ENCODE peak calls at places on chromosomes 11 and 22, in eight cellular contexts. One of them, this sample, is unnamed. For H3K4me1 and H3K27me3, the result is how much of the 10 kb centered on the place peaks cover.

GRCh38 chr22:39482768-39483167 is 19.3 kb upstream of the MIEF1 start:
- DNase-seq in RWPE2: no peak
- DNase-seq in neural progenitor cell: peak
- DNase-seq in naive thymus-derived CD4-positive, alpha-beta T cell: no peak
- DNase-seq in upper lobe of right lung: no peak
- DNase-seq in right lobe of liver: no peak
- DNase-seq in IMR-90: peak
- DNase-seq in lower lobe of right lung: no peak
- DNase-seq in this sample: no peak

GRCh38 chr11:77038825-77039326 is 4.7 kb downstream of the B3GNT6 start:
- DNase-seq in IMR-90: no peak
- DNase-seq in lower lobe of right lung: no peak
- DNase-seq in RWPE2: no peak
- DNase-seq in right lobe of liver: no peak
- DNase-seq in upper lobe of right lung: no peak
- DNase-seq in naive thymus-derived CD4-positive, alpha-beta T cell: no peak
- DNase-seq in neural progenitor cell: no peak
- DNase-seq in this sample: no peak

GRCh38 chr11:57288771-57289579 is 35.8 kb downstream of the TNKS1BP1 start:
- DNase-seq in right lobe of liver: peak
- DNase-seq in lower lobe of right lung: no peak
- DNase-seq in neural progenitor cell: peak
- DNase-seq in RWPE2: no peak
- DNase-seq in upper lobe of right lung: no peak
- DNase-seq in IMR-90: peak
- DNase-seq in naive thymus-derived CD4-positive, alpha-beta T cell: no peak
- DNase-seq in this sample: no peak

GRCh38 chr11:8826901-8827560 is 84.0 kb upstream of the AKIP1 start:
- DNase-seq in lower lobe of right lung: no peak
- DNase-seq in upper lobe of right lung: no peak
- DNase-seq in neural progenitor cell: no peak
- DNase-seq in naive thymus-derived CD4-positive, alpha-beta T cell: no peak
- DNase-seq in RWPE2: no peak
- DNase-seq in IMR-90: no peak
- DNase-seq in right lobe of liver: peak
- DNase-seq in this sample: no peak

GRCh38 chr11:19087658-19088057 is 27.1 kb upstream of the MRGPRX2 start:
- DNase-seq in IMR-90: peak
- DNase-seq in naive thymus-derived CD4-positive, alpha-beta T cell: no peak
- DNase-seq in RWPE2: peak
- DNase-seq in lower lobe of right lung: no peak
- DNase-seq in right lobe of liver: no peak
- DNase-seq in upper lobe of right lung: no peak
- DNase-seq in neural progenitor cell: no peak
- DNase-seq in this sample: no peak

GRCh38 chr11:47399860-47400812 is 8.3 kb upstream of the SLC39A13 start:
- DNase-seq in IMR-90: no peak
- DNase-seq in RWPE2: no peak
- DNase-seq in upper lobe of right lung: no peak
- DNase-seq in naive thymus-derived CD4-positive, alpha-beta T cell: no peak
- DNase-seq in lower lobe of right lung: no peak
- DNase-seq in right lobe of liver: no peak
- DNase-seq in neural progenitor cell: peak
- DNase-seq in this sample: no peak

GRCh38 chr22:47082505-47082904 is 320.1 kb downstream of the TBC1D22A start:
- DNase-seq in naive thymus-derived CD4-positive, alpha-beta T cell: no peak
- DNase-seq in IMR-90: no peak
- DNase-seq in RWPE2: no peak
- DNase-seq in lower lobe of right lung: no peak
- DNase-seq in neural progenitor cell: no peak
- DNase-seq in upper lobe of right lung: no peak
- DNase-seq in right lobe of liver: no peak
- DNase-seq in this sample: no peak

GRCh38 chr11:12019337-12019736 is 10.9 kb upstream of the DKK3 start:
- DNase-seq in IMR-90: peak
- DNase-seq in neural progenitor cell: peak
- DNase-seq in RWPE2: no peak
- DNase-seq in naive thymus-derived CD4-positive, alpha-beta T cell: no peak
- DNase-seq in right lobe of liver: no peak
- DNase-seq in upper lobe of right lung: no peak
- DNase-seq in lower lobe of right lung: no peak
- DNase-seq in this sample: peak

GRCh38 chr11:93025558-93026255 is 56.3 kb downstream of the MTNR1B start:
- DNase-seq in right lobe of liver: peak
- DNase-seq in IMR-90: no peak
- DNase-seq in upper lobe of right lung: no peak
- DNase-seq in lower lobe of right lung: no peak
- DNase-seq in neural progenitor cell: no peak
- DNase-seq in naive thymus-derived CD4-positive, alpha-beta T cell: no peak
- DNase-seq in RWPE2: no peak
- DNase-seq in this sample: no peak

GRCh38 chr11:10388574-10388973 is 66.5 kb upstream of the AMPD3 start:
- DNase-seq in naive thymus-derived CD4-positive, alpha-beta T cell: no peak
- DNase-seq in upper lobe of right lung: no peak
- DNase-seq in lower lobe of right lung: no peak
- DNase-seq in RWPE2: no peak
- DNase-seq in right lobe of liver: no peak
- DNase-seq in IMR-90: no peak
- DNase-seq in neural progenitor cell: no peak
- DNase-seq in this sample: no peak

GRCh38 chr11:74636633-74637184 is 44.3 kb downstream of the POLD3 start:
- DNase-seq in RWPE2: no peak
- DNase-seq in lower lobe of right lung: no peak
- DNase-seq in right lobe of liver: no peak
- DNase-seq in naive thymus-derived CD4-positive, alpha-beta T cell: no peak
- DNase-seq in upper lobe of right lung: no peak
- DNase-seq in neural progenitor cell: no peak
- DNase-seq in IMR-90: peak
- DNase-seq in this sample: no peak

GRCh38 chr22:37906364-37907008 is 389 bp downstream of the MICALL1 start:
- DNase-seq in lower lobe of right lung: no peak
- DNase-seq in naive thymus-derived CD4-positive, alpha-beta T cell: no peak
- DNase-seq in right lobe of liver: no peak
- DNase-seq in RWPE2: no peak
- DNase-seq in upper lobe of right lung: no peak
- DNase-seq in IMR-90: no peak
- DNase-seq in neural progenitor cell: peak
- DNase-seq in this sample: no peak

GRCh38 chr11:63277345-63277943 is 34.0 kb upstream of the SLC22A25 start:
- DNase-seq in IMR-90: no peak
- DNase-seq in naive thymus-derived CD4-positive, alpha-beta T cell: no peak
- DNase-seq in right lobe of liver: peak
- DNase-seq in neural progenitor cell: no peak
- DNase-seq in RWPE2: no peak
- DNase-seq in upper lobe of right lung: no peak
- DNase-seq in lower lobe of right lung: no peak
- DNase-seq in this sample: no peak

GRCh38 chr11:17932472-17932871 is 80.4 kb downstream of the SERGEF start:
- DNase-seq in naive thymus-derived CD4-positive, alpha-beta T cell: no peak
- DNase-seq in neural progenitor cell: no peak
- DNase-seq in IMR-90: no peak
- DNase-seq in upper lobe of right lung: no peak
- DNase-seq in lower lobe of right lung: no peak
- DNase-seq in right lobe of liver: no peak
- DNase-seq in RWPE2: no peak
- DNase-seq in this sample: no peak

GRCh38 chr11:2450321-2451041 is 5.7 kb downstream of the KCNQ1 start:
- DNase-seq in naive thymus-derived CD4-positive, alpha-beta T cell: no peak
- DNase-seq in upper lobe of right lung: peak
- DNase-seq in neural progenitor cell: no peak
- DNase-seq in right lobe of liver: peak
- DNase-seq in IMR-90: no peak
- DNase-seq in RWPE2: peak
- DNase-seq in lower lobe of right lung: peak
- DNase-seq in this sample: no peak

GRCh38 chr11:65090628-65091027 is 5.4 kb upstream of the VPS51 start:
- DNase-seq in right lobe of liver: no peak
- DNase-seq in lower lobe of right lung: no peak
- DNase-seq in IMR-90: no peak
- DNase-seq in naive thymus-derived CD4-positive, alpha-beta T cell: no peak
- DNase-seq in RWPE2: no peak
- DNase-seq in neural progenitor cell: no peak
- DNase-seq in upper lobe of right lung: no peak
- DNase-seq in this sample: no peak

GRCh38 chr11:69942333-69942820 is 123.2 kb upstream of the FGF3 start:
- DNase-seq in IMR-90: no peak
- DNase-seq in neural progenitor cell: no peak
- DNase-seq in upper lobe of right lung: peak
- DNase-seq in RWPE2: peak
- DNase-seq in right lobe of liver: no peak
- DNase-seq in lower lobe of right lung: peak
- DNase-seq in naive thymus-derived CD4-positive, alpha-beta T cell: no peak
- DNase-seq in this sample: no peak

GRCh38 chr11:119693253-119693815 is 35.7 kb downstream of the NECTIN1 start:
- DNase-seq in RWPE2: no peak
- DNase-seq in neural progenitor cell: no peak
- DNase-seq in right lobe of liver: no peak
- DNase-seq in upper lobe of right lung: no peak
- DNase-seq in lower lobe of right lung: no peak
- DNase-seq in naive thymus-derived CD4-positive, alpha-beta T cell: no peak
- DNase-seq in IMR-90: no peak
- DNase-seq in this sample: no peak

GRCh38 chr11:90222152-90222458 is 744 bp downstream of the CHORDC1 start:
- DNase-seq in upper lobe of right lung: no peak
- DNase-seq in right lobe of liver: no peak
- DNase-seq in RWPE2: no peak
- DNase-seq in naive thymus-derived CD4-positive, alpha-beta T cell: no peak
- DNase-seq in lower lobe of right lung: no peak
- DNase-seq in IMR-90: no peak
- DNase-seq in neural progenitor cell: no peak
- DNase-seq in this sample: no peak
- H3K4me1 ChIP-seq in upper lobe of right lung: under half
- H3K4me1 ChIP-seq in right lobe of liver: under half
- H3K4me1 ChIP-seq in RWPE2: under half
- H3K4me1 ChIP-seq in naive thymus-derived CD4-positive, alpha-beta T cell: under half
- H3K4me1 ChIP-seq in lower lobe of right lung: under half
- H3K4me1 ChIP-seq in IMR-90: under half
- H3K4me1 ChIP-seq in neural progenitor cell: under half
- H3K4me1 ChIP-seq in this sample: under half

DNA sequence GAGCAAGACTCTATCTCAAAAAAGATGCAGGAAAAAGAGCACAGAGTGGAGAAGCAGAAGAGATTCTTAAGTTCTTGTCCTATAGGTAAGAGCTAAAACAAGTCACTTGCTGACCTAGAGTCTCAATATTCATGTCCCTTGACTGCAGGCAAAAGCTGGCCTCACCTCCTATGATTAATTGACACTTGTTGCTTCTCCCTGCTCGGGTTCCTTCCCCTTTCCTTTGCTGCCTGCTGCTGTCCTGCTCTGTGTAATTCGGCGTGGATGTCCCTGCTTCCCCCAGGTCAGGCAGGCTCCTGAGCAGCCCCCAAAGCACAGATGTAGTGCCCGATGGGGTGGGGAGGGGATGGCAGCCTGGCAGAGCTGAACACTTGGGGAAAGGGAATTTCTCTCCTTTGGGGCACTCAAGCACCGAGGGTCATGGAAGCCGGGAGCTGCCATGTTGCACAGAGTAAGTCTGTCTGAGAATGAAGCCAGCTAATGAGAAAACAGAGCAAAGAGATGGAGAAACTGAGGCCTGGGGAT is 60.8 kb upstream of the NUP50 start:
- DNase-seq in RWPE2: no peak
- DNase-seq in lower lobe of right lung: no peak
- DNase-seq in neural progenitor cell: no peak
- DNase-seq in IMR-90: no peak
- DNase-seq in upper lobe of right lung: no peak
- DNase-seq in right lobe of liver: no peak
- DNase-seq in naive thymus-derived CD4-positive, alpha-beta T cell: no peak
- DNase-seq in this sample: no peak
- H3K27me3 ChIP-seq in RWPE2: under half
- H3K27me3 ChIP-seq in lower lobe of right lung: under half
- H3K27me3 ChIP-seq in neural progenitor cell: under half
- H3K27me3 ChIP-seq in IMR-90: under half
- H3K27me3 ChIP-seq in upper lobe of right lung: under half
- H3K27me3 ChIP-seq in right lobe of liver: under half
- H3K27me3 ChIP-seq in naive thymus-derived CD4-positive, alpha-beta T cell: under half
- H3K27me3 ChIP-seq in this sample: under half

DNA sequence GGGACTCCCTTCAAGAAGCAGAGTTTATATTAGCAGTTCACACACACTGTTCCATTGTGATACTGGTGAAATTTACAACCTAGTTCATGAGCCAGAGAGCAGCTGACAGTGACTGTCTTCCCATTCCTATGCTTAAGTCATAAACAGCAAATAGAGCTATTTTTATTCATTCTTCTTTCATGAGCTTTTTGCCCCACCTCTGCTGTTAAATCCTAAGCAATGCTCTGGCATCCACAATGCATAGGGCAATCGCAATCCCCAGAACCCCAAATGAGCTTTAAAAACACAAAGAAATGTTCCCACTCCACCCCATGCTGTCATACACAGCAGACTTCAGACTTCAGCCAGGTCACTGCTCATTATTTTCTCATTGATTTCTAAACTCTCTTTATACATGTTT is 307.5 kb downstream of the ETS1 start:
- DNase-seq in RWPE2: no peak
- DNase-seq in right lobe of liver: no peak
- DNase-seq in lower lobe of right lung: no peak
- DNase-seq in IMR-90: peak
- DNase-seq in naive thymus-derived CD4-positive, alpha-beta T cell: no peak
- DNase-seq in neural progenitor cell: no peak
- DNase-seq in upper lobe of right lung: no peak
- DNase-seq in this sample: no peak
- H3K4me1 ChIP-seq in RWPE2: under half
- H3K4me1 ChIP-seq in right lobe of liver: under half
- H3K4me1 ChIP-seq in lower lobe of right lung: under half
- H3K4me1 ChIP-seq in IMR-90: under half
- H3K4me1 ChIP-seq in naive thymus-derived CD4-positive, alpha-beta T cell: under half
- H3K4me1 ChIP-seq in neural progenitor cell: under half
- H3K4me1 ChIP-seq in upper lobe of right lung: under half
- H3K4me1 ChIP-seq in this sample: under half

DNA sequence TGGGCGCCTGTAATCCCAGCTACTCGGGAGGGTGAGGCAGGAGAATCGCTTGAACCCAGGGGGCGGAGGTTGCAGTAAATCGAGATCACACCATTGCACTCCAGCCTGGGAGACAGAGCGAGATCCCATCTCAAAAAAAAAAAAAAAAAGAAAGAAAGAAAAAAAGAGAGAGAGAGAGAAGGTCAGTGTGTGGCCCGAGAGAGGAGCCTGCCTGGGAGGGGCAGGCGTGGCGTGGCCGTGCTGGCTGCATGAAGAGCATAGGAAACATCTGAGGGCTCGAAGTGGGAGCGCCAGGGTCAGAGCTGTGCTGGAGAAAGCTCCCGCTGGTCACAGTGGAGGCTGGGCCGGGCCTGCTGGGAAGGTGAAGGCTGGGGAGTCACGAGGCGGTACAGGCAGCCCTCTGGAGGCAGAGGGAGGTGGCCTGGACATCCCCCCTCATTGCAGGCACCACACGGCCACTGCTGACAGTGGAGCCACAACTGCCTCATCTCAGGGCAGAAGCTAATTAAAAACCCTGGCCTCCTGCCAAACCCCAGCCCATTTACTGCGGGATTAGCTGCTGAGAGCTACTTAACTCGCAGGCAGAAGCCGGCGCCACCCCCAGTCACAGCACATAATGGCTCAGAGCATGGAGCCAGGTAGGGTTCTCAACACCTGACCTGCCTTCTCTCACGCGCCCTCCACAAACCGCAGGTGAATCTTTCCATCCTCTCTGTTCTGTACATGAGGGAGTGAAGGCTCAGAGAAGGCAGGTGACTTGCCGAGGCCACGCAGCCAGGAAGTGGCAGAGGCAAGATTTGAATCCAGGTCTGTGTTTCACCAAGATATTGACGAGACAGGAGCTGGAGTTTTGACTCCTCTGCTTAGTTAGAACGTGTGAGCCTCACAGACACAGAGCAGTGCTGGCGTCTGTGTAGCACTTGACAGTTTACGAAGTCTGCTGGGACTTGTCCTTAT is 32.6 kb downstream of the NFAM1 start:
- DNase-seq in lower lobe of right lung: no peak
- DNase-seq in RWPE2: peak
- DNase-seq in naive thymus-derived CD4-positive, alpha-beta T cell: no peak
- DNase-seq in IMR-90: no peak
- DNase-seq in right lobe of liver: no peak
- DNase-seq in upper lobe of right lung: peak
- DNase-seq in neural progenitor cell: peak
- DNase-seq in this sample: peak
- H3K27me3 ChIP-seq in lower lobe of right lung: under half
- H3K27me3 ChIP-seq in RWPE2: under half
- H3K27me3 ChIP-seq in naive thymus-derived CD4-positive, alpha-beta T cell: under half
- H3K27me3 ChIP-seq in IMR-90: under half
- H3K27me3 ChIP-seq in right lobe of liver: under half
- H3K27me3 ChIP-seq in upper lobe of right lung: under half
- H3K27me3 ChIP-seq in neural progenitor cell: under half
- H3K27me3 ChIP-seq in this sample: under half

This sample was measured in heart left ventricle.